ENCODE peak calls at places on chromosomes 5 and 9, in eight cellular contexts. One of them, this sample, is unnamed.

GRCh38 chr5:174310243-174310642 is 264.7 kb downstream of the NSG2 start:
- DNase-seq in activated naive CD8-positive, alpha-beta T cell treated with anti-CD3 and anti-CD28 coated beads, Interleukin-2, amount 50 U/mL, for 16 hours: no peak
- DNase-seq in ovary: no peak
- DNase-seq in stimulated activated CD4-positive, alpha-beta T cell treated with anti-CD3 and anti-CD28 coated beads, Interleukin-15, amount 100 ng/mL, for 1 hour: no peak
- DNase-seq in lower lobe of right lung: no peak
- DNase-seq in naive thymus-derived CD8-positive, alpha-beta T cell: no peak
- DNase-seq in T-helper 2 cell: no peak
- DNase-seq in non-pigmented ciliary epithelial cell: no peak
- DNase-seq in this sample: no peak

GRCh38 chr5:14781106-14781505 is 90.5 kb downstream of the ANKH start:
- DNase-seq in naive thymus-derived CD8-positive, alpha-beta T cell: no peak
- DNase-seq in T-helper 2 cell: no peak
- DNase-seq in ovary: no peak
- DNase-seq in non-pigmented ciliary epithelial cell: no peak
- DNase-seq in lower lobe of right lung: no peak
- DNase-seq in activated naive CD8-positive, alpha-beta T cell treated with anti-CD3 and anti-CD28 coated beads, Interleukin-2, amount 50 U/mL, for 16 hours: no peak
- DNase-seq in stimulated activated CD4-positive, alpha-beta T cell treated with anti-CD3 and anti-CD28 coated beads, Interleukin-15, amount 100 ng/mL, for 1 hour: no peak
- DNase-seq in this sample: no peak

GRCh38 chr5:57939771-57940170 is 457.2 kb upstream of the ACTBL2 start:
- DNase-seq in T-helper 2 cell: no peak
- DNase-seq in naive thymus-derived CD8-positive, alpha-beta T cell: no peak
- DNase-seq in activated naive CD8-positive, alpha-beta T cell treated with anti-CD3 and anti-CD28 coated beads, Interleukin-2, amount 50 U/mL, for 16 hours: no peak
- DNase-seq in lower lobe of right lung: no peak
- DNase-seq in non-pigmented ciliary epithelial cell: no peak
- DNase-seq in ovary: no peak
- DNase-seq in stimulated activated CD4-positive, alpha-beta T cell treated with anti-CD3 and anti-CD28 coated beads, Interleukin-15, amount 100 ng/mL, for 1 hour: no peak
- DNase-seq in this sample: no peak

GRCh38 chr9:129506892-129507291 is 114.0 kb downstream of the C9orf50 start:
- DNase-seq in activated naive CD8-positive, alpha-beta T cell treated with anti-CD3 and anti-CD28 coated beads, Interleukin-2, amount 50 U/mL, for 16 hours: no peak
- DNase-seq in lower lobe of right lung: no peak
- DNase-seq in T-helper 2 cell: no peak
- DNase-seq in non-pigmented ciliary epithelial cell: no peak
- DNase-seq in naive thymus-derived CD8-positive, alpha-beta T cell: no peak
- DNase-seq in stimulated activated CD4-positive, alpha-beta T cell treated with anti-CD3 and anti-CD28 coated beads, Interleukin-15, amount 100 ng/mL, for 1 hour: no peak
- DNase-seq in ovary: no peak
- DNase-seq in this sample: no peak

GRCh38 chr5:39217365-39218281 is 1.7 kb downstream of the FYB1 start:
- DNase-seq in activated naive CD8-positive, alpha-beta T cell treated with anti-CD3 and anti-CD28 coated beads, Interleukin-2, amount 50 U/mL, for 16 hours: peak
- DNase-seq in stimulated activated CD4-positive, alpha-beta T cell treated with anti-CD3 and anti-CD28 coated beads, Interleukin-15, amount 100 ng/mL, for 1 hour: peak
- DNase-seq in T-helper 2 cell: peak
- DNase-seq in non-pigmented ciliary epithelial cell: peak
- DNase-seq in ovary: peak
- DNase-seq in lower lobe of right lung: peak
- DNase-seq in naive thymus-derived CD8-positive, alpha-beta T cell: peak
- DNase-seq in this sample: peak

GRCh38 chr9:112789493-112789892 is 38.9 kb downstream of the SNX30 start:
- DNase-seq in T-helper 2 cell: no peak
- DNase-seq in non-pigmented ciliary epithelial cell: no peak
- DNase-seq in naive thymus-derived CD8-positive, alpha-beta T cell: no peak
- DNase-seq in stimulated activated CD4-positive, alpha-beta T cell treated with anti-CD3 and anti-CD28 coated beads, Interleukin-15, amount 100 ng/mL, for 1 hour: no peak
- DNase-seq in activated naive CD8-positive, alpha-beta T cell treated with anti-CD3 and anti-CD28 coated beads, Interleukin-2, amount 50 U/mL, for 16 hours: no peak
- DNase-seq in lower lobe of right lung: no peak
- DNase-seq in ovary: no peak
- DNase-seq in this sample: no peak

GRCh38 chr5:56640763-56641406 is 174.5 kb upstream of the MAP3K1 start:
- DNase-seq in naive thymus-derived CD8-positive, alpha-beta T cell: no peak
- DNase-seq in activated naive CD8-positive, alpha-beta T cell treated with anti-CD3 and anti-CD28 coated beads, Interleukin-2, amount 50 U/mL, for 16 hours: no peak
- DNase-seq in non-pigmented ciliary epithelial cell: no peak
- DNase-seq in lower lobe of right lung: peak
- DNase-seq in ovary: no peak
- DNase-seq in T-helper 2 cell: no peak
- DNase-seq in stimulated activated CD4-positive, alpha-beta T cell treated with anti-CD3 and anti-CD28 coated beads, Interleukin-15, amount 100 ng/mL, for 1 hour: no peak
- DNase-seq in this sample: no peak

GRCh38 chr5:101689306-101689705 is 606.8 kb downstream of the SLCO4C1 start:
- DNase-seq in naive thymus-derived CD8-positive, alpha-beta T cell: no peak
- DNase-seq in T-helper 2 cell: no peak
- DNase-seq in stimulated activated CD4-positive, alpha-beta T cell treated with anti-CD3 and anti-CD28 coated beads, Interleukin-15, amount 100 ng/mL, for 1 hour: no peak
- DNase-seq in lower lobe of right lung: no peak
- DNase-seq in ovary: no peak
- DNase-seq in activated naive CD8-positive, alpha-beta T cell treated with anti-CD3 and anti-CD28 coated beads, Interleukin-2, amount 50 U/mL, for 16 hours: no peak
- DNase-seq in non-pigmented ciliary epithelial cell: no peak
- DNase-seq in this sample: no peak

GRCh38 chr9:20043461-20043860 is 254.6 kb upstream of the SLC24A2 start:
- DNase-seq in ovary: no peak
- DNase-seq in naive thymus-derived CD8-positive, alpha-beta T cell: no peak
- DNase-seq in activated naive CD8-positive, alpha-beta T cell treated with anti-CD3 and anti-CD28 coated beads, Interleukin-2, amount 50 U/mL, for 16 hours: no peak
- DNase-seq in lower lobe of right lung: no peak
- DNase-seq in T-helper 2 cell: no peak
- DNase-seq in stimulated activated CD4-positive, alpha-beta T cell treated with anti-CD3 and anti-CD28 coated beads, Interleukin-15, amount 100 ng/mL, for 1 hour: no peak
- DNase-seq in non-pigmented ciliary epithelial cell: no peak
- DNase-seq in this sample: no peak

GRCh38 chr9:94743035-94743954 is 16.8 kb downstream of the AOPEP start:
- DNase-seq in T-helper 2 cell: no peak
- DNase-seq in activated naive CD8-positive, alpha-beta T cell treated with anti-CD3 and anti-CD28 coated beads, Interleukin-2, amount 50 U/mL, for 16 hours: no peak
- DNase-seq in non-pigmented ciliary epithelial cell: no peak
- DNase-seq in lower lobe of right lung: no peak
- DNase-seq in ovary: no peak
- DNase-seq in stimulated activated CD4-positive, alpha-beta T cell treated with anti-CD3 and anti-CD28 coated beads, Interleukin-15, amount 100 ng/mL, for 1 hour: no peak
- DNase-seq in naive thymus-derived CD8-positive, alpha-beta T cell: no peak
- DNase-seq in this sample: no peak

GRCh38 chr5:369151-369939 is 47.8 kb downstream of the AHRR start:
- DNase-seq in activated naive CD8-positive, alpha-beta T cell treated with anti-CD3 and anti-CD28 coated beads, Interleukin-2, amount 50 U/mL, for 16 hours: no peak
- DNase-seq in lower lobe of right lung: peak
- DNase-seq in stimulated activated CD4-positive, alpha-beta T cell treated with anti-CD3 and anti-CD28 coated beads, Interleukin-15, amount 100 ng/mL, for 1 hour: no peak
- DNase-seq in ovary: no peak
- DNase-seq in naive thymus-derived CD8-positive, alpha-beta T cell: no peak
- DNase-seq in non-pigmented ciliary epithelial cell: no peak
- DNase-seq in T-helper 2 cell: no peak
- DNase-seq in this sample: no peak

GRCh38 chr9:2593754-2594153 is 27.8 kb upstream of the VLDLR start:
- DNase-seq in non-pigmented ciliary epithelial cell: no peak
- DNase-seq in activated naive CD8-positive, alpha-beta T cell treated with anti-CD3 and anti-CD28 coated beads, Interleukin-2, amount 50 U/mL, for 16 hours: no peak
- DNase-seq in ovary: no peak
- DNase-seq in lower lobe of right lung: no peak
- DNase-seq in T-helper 2 cell: no peak
- DNase-seq in stimulated activated CD4-positive, alpha-beta T cell treated with anti-CD3 and anti-CD28 coated beads, Interleukin-15, amount 100 ng/mL, for 1 hour: no peak
- DNase-seq in naive thymus-derived CD8-positive, alpha-beta T cell: no peak
- DNase-seq in this sample: no peak

GRCh38 chr5:62460578-62460983 is 48.0 kb downstream of the IPO11 start:
- DNase-seq in activated naive CD8-positive, alpha-beta T cell treated with anti-CD3 and anti-CD28 coated beads, Interleukin-2, amount 50 U/mL, for 16 hours: no peak
- DNase-seq in non-pigmented ciliary epithelial cell: no peak
- DNase-seq in ovary: no peak
- DNase-seq in naive thymus-derived CD8-positive, alpha-beta T cell: no peak
- DNase-seq in stimulated activated CD4-positive, alpha-beta T cell treated with anti-CD3 and anti-CD28 coated beads, Interleukin-15, amount 100 ng/mL, for 1 hour: no peak
- DNase-seq in lower lobe of right lung: no peak
- DNase-seq in T-helper 2 cell: no peak
- DNase-seq in this sample: no peak

GRCh38 chr9:89079421-89079820 is 88.2 kb downstream of the S1PR3 start:
- DNase-seq in ovary: no peak
- DNase-seq in lower lobe of right lung: no peak
- DNase-seq in activated naive CD8-positive, alpha-beta T cell treated with anti-CD3 and anti-CD28 coated beads, Interleukin-2, amount 50 U/mL, for 16 hours: no peak
- DNase-seq in naive thymus-derived CD8-positive, alpha-beta T cell: no peak
- DNase-seq in stimulated activated CD4-positive, alpha-beta T cell treated with anti-CD3 and anti-CD28 coated beads, Interleukin-15, amount 100 ng/mL, for 1 hour: no peak
- DNase-seq in T-helper 2 cell: no peak
- DNase-seq in non-pigmented ciliary epithelial cell: peak
- DNase-seq in this sample: no peak

GRCh38 chr5:38557309-38557710 is 864 bp upstream of the LIFR start:
- DNase-seq in non-pigmented ciliary epithelial cell: no peak
- DNase-seq in lower lobe of right lung: peak
- DNase-seq in ovary: no peak
- DNase-seq in T-helper 2 cell: no peak
- DNase-seq in stimulated activated CD4-positive, alpha-beta T cell treated with anti-CD3 and anti-CD28 coated beads, Interleukin-15, amount 100 ng/mL, for 1 hour: no peak
- DNase-seq in naive thymus-derived CD8-positive, alpha-beta T cell: no peak
- DNase-seq in activated naive CD8-positive, alpha-beta T cell treated with anti-CD3 and anti-CD28 coated beads, Interleukin-2, amount 50 U/mL, for 16 hours: no peak
- DNase-seq in this sample: no peak

This sample was measured in T-helper 17 cell.